ENCODE peak calls at places on chromosomes 11 and 22, in five cellular contexts. M is psoas muscle, Q is AG04450, Y is mammary epithelial cell, P is breast epithelium. L is an unnamed sample.

GRCh38 chr11:15206791-15207190 is 92.1 kb downstream of the INSC start:
- DNase-seq in M (no peak), Q (no peak), Y (no peak), P (no peak), L (no peak)

GRCh38 chr22:25137577-25138525 is 61.8 kb upstream of the CRYBB3 start:
- DNase-seq in M (no peak), Q (no peak), Y (no peak), P (no peak), L (no peak)

GRCh38 chr11:2798951-2799761 is 86.4 kb downstream of the CDKN1C start:
- DNase-seq in M (peak), Q (no peak), Y (no peak), P (peak), L (no peak)

GRCh38 chr11:75773595-75774353 is 5.2 kb downstream of the DGAT2 start:
- DNase-seq in M (no peak), Q (no peak), Y (no peak), P (no peak), L (no peak)

GRCh38 chr11:46675949-46676348 is 24.5 kb downstream of the ARHGAP1 start:
- DNase-seq in M (no peak), Q (no peak), Y (no peak), P (no peak), L (no peak)

GRCh38 chr22:38109391-38110000 is 988 bp downstream of the BAIAP2L2 start:
- DNase-seq in M (no peak), Q (no peak), Y (no peak), P (no peak), L (no peak)

GRCh38 chr11:133206313-133207005 is 325.8 kb downstream of the OPCML start:
- DNase-seq in M (no peak), Q (no peak), Y (no peak), P (no peak), L (no peak)

GRCh38 chr11:3880724-3881123 is 25.3 kb downstream of the STIM1 start:
- DNase-seq in M (no peak), Q (no peak), Y (peak), P (no peak), L (no peak)

GRCh38 chr22:30422481-30423295 is 2.9 kb upstream of the MTFP1 start:
- DNase-seq in M (peak), Q (peak), Y (peak), P (peak), L (peak)

GRCh38 chr11:121829159-121829643 is 286.8 kb downstream of the BLID start:
- DNase-seq in M (peak), Q (peak), Y (peak), P (no peak), L (no peak)

GRCh38 chr11:1131033-1131911 is 26.5 kb upstream of the MUC5AC start:
- DNase-seq in M (no peak), Q (no peak), Y (no peak), P (peak), L (no peak)

GRCh38 chr11:121534131-121535093 is 81.6 kb upstream of the SORL1-AS1 start:
- DNase-seq in M (no peak), Q (no peak), Y (peak), P (no peak), L (no peak)

GRCh38 chr11:126007263-126007662 is 55.4 kb downstream of the CDON start:
- DNase-seq in M (no peak), Q (no peak), Y (peak), P (no peak), L (no peak)

GRCh38 chr11:126319374-126319740 is 15.5 kb downstream of the DCPS start:
- DNase-seq in M (no peak), Q (no peak), Y (no peak), P (peak), L (no peak)

GRCh38 chr11:59102259-59102765 is 4.7 kb upstream of the FAM111B start:
- DNase-seq in M (peak), Q (no peak), Y (peak), P (peak), L (no peak)

GRCh38 chr22:32531228-32531627 is 56.6 kb downstream of the FBXO7 start:
- DNase-seq in M (no peak), Q (no peak), Y (no peak), P (no peak), L (no peak)

GRCh38 chr22:23216331-23217170 is 36.2 kb downstream of the BCR start:
- DNase-seq in M (no peak), Q (no peak), Y (no peak), P (no peak), L (no peak)

GRCh38 chr11:69558519-69558941 is 77.1 kb downstream of the LINC01488 start:
- DNase-seq in M (no peak), Q (no peak), Y (no peak), P (no peak), L (no peak)

GRCh38 chr22:38830026-38830844 is 13.6 kb downstream of the NPTXR start:
- DNase-seq in M (peak), Q (no peak), Y (no peak), P (no peak), L (no peak)

GRCh38 chr22:28800308-28801041 is at the start of gene XBP1:
- DNase-seq in M (peak), Q (peak), Y (peak), P (peak), L (peak)
- H3K27ac ChIP-seq in M (peak), Q (peak), Y (peak), P (peak), L (peak)

GRCh38 chr11:78351193-78351592 is 66.4 kb downstream of the GAB2 start:
- DNase-seq in M (no peak), Q (no peak), Y (no peak), P (no peak), L (no peak)

GRCh38 chr11:78350646-78351165 is 66.9 kb downstream of the GAB2 start:
- DNase-seq in M (no peak), Q (no peak), Y (no peak), P (no peak), L (no peak)

GRCh38 chr11:78350101-78350645 is 67.4 kb downstream of the GAB2 start:
- DNase-seq in M (no peak), Q (peak), Y (no peak), P (no peak), L (no peak)

GRCh38 chr11:78349614-78350013 is 68.0 kb downstream of the GAB2 start:
- DNase-seq in M (no peak), Q (no peak), Y (no peak), P (no peak), L (no peak)

GRCh38 chr11:78351979-78352731 is 65.5 kb downstream of the GAB2 start:
- DNase-seq in M (no peak), Q (no peak), Y (no peak), P (no peak), L (no peak)
- H3K27ac ChIP-seq in M (no peak), Q (no peak), Y (no peak), P (peak), L (peak)

GRCh38 chr11:6687876-6688275 is 4.7 kb upstream of the MRPL17 start:
- DNase-seq in M (no peak), Q (no peak), Y (no peak), P (no peak), L (no peak)
- H3K27ac ChIP-seq in M (no peak), Q (no peak), Y (no peak), P (no peak), L (no peak)

DNA sequence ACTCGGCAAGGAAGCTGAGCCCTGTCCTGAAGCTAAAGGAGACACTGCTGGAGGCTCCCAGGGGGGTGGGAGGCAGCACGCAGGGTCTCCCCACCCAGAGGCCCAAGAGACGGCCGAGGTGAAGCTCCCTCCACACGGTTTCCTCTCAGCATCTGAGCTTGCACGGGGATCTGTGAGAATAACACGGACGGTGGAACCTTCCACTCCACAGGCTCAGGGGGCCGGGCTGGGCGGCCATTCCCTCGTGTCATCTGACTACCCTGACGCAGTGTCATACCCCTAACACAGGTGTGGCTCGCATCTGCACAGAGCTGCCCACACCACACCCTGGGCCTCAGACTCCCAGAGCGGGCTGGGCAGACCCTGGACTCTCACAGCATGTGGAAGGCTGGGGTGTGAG is 409.7 kb downstream of the SHANK2 start:
- DNase-seq in M (no peak), Q (no peak), Y (no peak), P (no peak), L (no peak)
- H3K27ac ChIP-seq in M (no peak), Q (no peak), Y (no peak), P (no peak), L (no peak)

L was measured in caudate nucleus.